ENCODE peak calls at places on chromosomes 13 and 19, in five cellular contexts. T, R, N, E and D are unnamed samples.

GRCh38 chr13:45702088-45702487 is at the start of gene CBY2:
- DNase-seq in E (no peak), T (no peak), N (no peak), R (no peak), D (no peak)

GRCh38 chr13:71156550-71156949 is 710.5 kb downstream of the DACH1 start:
- DNase-seq in E (no peak), T (no peak), N (no peak), R (no peak), D (no peak)

GRCh38 chr13:105972306-105972721 is 563.1 kb downstream of the EFNB2 start:
- DNase-seq in T (no peak), E (no peak), R (no peak), N (no peak), D (no peak)

GRCh38 chr13:97004096-97004876 is 10.0 kb upstream of the OXGR1 start:
- DNase-seq in E (no peak), T (no peak), N (no peak), R (peak), D (no peak)

GRCh38 chr19:9797871-9798270 is 21.0 kb downstream of the FBXL12 start:
- DNase-seq in R (no peak), N (no peak), E (no peak), T (no peak), D (no peak)

GRCh38 chr13:45773236-45773635 is 71.1 kb downstream of the CBY2 start:
- DNase-seq in N (no peak), T (no peak), E (no peak), R (peak), D (no peak)

GRCh38 chr19:31355330-31356289 is 6.4 kb upstream of the TSHZ3 start:
- DNase-seq in R (no peak), T (no peak), N (no peak), E (no peak), D (no peak)

GRCh38 chr19:54203151-54203611 is 2.5 kb downstream of the RPS9 start:
- DNase-seq in T (no peak), R (no peak), E (peak), N (no peak), D (no peak)

GRCh38 chr13:34151885-34152284 is 333.9 kb downstream of the RFC3 start:
- DNase-seq in R (no peak), E (no peak), T (no peak), N (no peak), D (no peak)

DNA sequence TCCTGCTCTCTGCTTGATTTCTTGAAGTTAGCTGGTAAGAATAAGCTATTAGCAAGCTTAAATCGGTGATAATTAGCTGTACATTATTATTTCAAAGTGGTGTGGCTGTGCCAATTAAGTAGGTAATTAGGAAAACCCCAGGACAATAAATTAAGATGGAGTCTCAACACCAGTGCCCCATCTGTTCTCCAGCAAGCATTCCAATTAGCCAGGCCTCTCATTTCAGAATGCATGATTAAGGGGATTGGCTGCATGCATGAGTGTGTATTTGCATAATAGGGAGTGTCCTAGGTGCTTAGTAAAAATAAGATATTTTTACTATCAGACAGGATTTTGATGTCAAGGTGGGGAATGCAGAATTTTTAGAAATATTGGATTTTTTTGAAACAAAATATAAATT is 342.4 kb downstream of the GPC5 start:
- DNase-seq in R (no peak), T (no peak), E (no peak), N (no peak), D (no peak)
- TF ChIP-seq CTCF in R (no peak), T (no peak), E (no peak), N (no peak), D (no peak)

DNA sequence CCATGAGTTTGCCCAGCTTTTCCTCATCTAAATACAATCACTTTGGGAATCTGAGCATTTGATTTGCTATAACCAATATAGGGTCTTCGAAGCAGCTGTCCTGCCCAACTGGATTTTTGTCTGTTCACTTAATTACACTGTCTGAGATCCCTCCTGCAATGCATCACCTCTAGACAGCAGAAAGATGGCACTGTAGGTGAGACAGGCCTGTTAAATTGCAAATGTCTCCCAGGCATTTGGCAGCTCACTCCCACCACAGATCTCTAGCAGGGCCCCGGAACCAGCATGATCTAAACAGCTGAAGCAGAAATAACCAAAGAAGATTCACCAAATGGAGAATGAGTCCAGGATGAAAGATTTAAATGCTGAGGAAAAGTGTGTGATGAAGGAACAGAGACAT is 41.9 kb upstream of the SERPINE3 start:
- DNase-seq in E (no peak), N (no peak), T (no peak), R (no peak), D (no peak)
- TF ChIP-seq CTCF in E (no peak), N (no peak), T (no peak), R (peak), D (no peak)

GRCh38 chr13:20952838-20953237 is 50.3 kb upstream of the XPO4 start:
- DNase-seq in N (no peak), E (no peak), R (no peak), T (no peak), D (no peak)

GRCh38 chr13:20955496-20955895 is 53.0 kb upstream of the XPO4 start:
- DNase-seq in N (no peak), R (no peak), E (no peak), T (no peak), D (no peak)

DNA sequence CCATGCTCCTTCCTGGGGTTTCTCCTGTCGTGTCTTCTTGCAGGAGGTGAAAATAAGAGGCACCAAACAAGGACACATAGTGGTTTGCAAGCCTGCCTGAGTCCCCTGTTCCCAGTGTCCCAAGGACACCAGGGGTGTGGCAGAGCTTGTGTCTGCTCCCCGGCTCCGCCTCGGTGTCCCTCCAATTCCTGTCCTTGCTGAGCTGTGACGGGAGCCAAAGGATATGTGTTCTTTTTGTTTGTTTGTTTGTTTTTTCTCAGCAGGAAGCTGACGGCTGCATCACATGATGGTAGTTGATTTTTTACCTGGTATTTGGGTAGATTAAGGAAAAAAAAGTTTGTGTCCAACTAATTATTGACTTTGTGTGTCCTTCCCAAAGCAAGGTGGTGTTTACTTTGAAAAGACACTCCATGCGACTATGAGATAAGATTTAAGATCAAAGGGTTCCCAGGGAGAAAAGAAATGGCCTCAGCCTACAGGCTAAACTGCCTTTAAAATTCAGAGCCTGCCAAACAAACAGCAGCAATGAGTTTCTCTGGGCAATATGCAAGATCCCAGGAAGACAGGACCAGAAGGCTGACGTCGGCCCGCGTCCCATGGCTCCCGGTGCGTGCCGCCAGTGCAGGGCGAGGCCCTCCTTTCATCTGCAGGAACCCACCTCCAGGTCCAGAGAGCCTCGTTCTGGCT is 50.8 kb upstream of the XPO4 start:
- DNase-seq in R (no peak), N (no peak), T (no peak), E (no peak), D (no peak)
- TF ChIP-seq CTCF in R (no peak), N (no peak), T (no peak), E (no peak), D (no peak)

GRCh38 chr13:27283906-27284523 is 13.4 kb downstream of the RASL11A start:
- DNase-seq in E (peak), R (peak), N (no peak), T (no peak), D (no peak)
- TF ChIP-seq CTCF in E (peak), R (peak), N (no peak), T (peak), D (peak)

GRCh38 chr19:35045667-35046300 is 4.3 kb downstream of the HPN start:
- DNase-seq in N (no peak), R (peak), T (no peak), E (no peak), D (no peak)
- TF ChIP-seq CTCF in N (no peak), R (peak), T (peak), E (peak), D (peak)

GRCh38 chr19:7004313-7004931 is 16.8 kb downstream of the MBD3L2B start:
- DNase-seq in E (no peak), T (no peak), N (no peak), R (no peak), D (no peak)
- TF ChIP-seq CTCF in E (peak), T (peak), N (peak), R (no peak), D (no peak)

DNA sequence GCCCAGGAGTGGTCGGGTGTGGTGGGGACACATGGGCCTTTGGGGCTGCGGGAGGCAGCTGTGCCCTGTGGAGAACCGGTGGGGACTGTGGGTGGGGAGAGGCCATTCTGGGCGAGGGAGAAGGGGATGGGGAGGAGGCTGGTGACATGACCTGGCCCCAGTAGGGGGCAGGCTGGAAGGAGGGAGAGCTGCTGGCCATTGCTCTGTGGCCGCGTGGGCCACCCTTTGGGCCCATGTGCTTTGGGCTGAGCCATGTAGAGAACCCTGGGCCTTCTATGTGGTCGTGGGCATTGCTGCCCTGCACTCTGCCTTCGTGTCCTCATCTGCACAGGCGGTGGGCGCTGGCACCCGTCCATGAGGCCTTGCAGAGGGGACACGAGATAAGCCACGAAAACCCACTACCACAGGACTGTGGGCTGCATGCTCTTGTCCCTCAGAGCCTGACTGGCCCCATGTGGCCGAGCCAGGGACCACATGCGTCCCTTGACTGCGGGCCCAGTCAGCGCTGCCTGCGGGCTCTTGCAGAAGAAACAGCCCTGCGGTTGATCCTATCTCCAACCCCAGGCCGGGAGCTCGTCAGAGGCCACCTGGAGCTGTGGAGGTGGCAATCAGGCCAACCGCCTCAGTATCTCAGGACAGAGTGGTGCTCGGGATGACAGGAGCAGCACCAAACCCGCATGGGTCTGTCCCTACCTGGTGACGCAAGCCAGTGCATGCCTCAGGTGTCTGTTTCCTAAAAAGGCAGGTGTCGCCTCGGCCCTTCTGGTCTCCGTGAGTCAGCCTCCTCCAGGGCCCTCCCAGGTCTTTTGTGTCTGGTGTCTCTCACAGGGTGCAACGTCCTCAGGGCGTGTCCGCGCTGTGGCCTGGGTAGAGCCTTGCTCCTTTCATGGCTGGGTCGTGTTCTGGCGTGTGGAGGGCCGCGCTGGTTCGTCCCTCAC is 14.3 kb downstream of the FZR1 start:
- DNase-seq in R (no peak), T (no peak), N (no peak), E (peak), D (no peak)
- TF ChIP-seq CTCF in R (no peak), T (no peak), N (no peak), E (no peak), D (no peak)

DNA sequence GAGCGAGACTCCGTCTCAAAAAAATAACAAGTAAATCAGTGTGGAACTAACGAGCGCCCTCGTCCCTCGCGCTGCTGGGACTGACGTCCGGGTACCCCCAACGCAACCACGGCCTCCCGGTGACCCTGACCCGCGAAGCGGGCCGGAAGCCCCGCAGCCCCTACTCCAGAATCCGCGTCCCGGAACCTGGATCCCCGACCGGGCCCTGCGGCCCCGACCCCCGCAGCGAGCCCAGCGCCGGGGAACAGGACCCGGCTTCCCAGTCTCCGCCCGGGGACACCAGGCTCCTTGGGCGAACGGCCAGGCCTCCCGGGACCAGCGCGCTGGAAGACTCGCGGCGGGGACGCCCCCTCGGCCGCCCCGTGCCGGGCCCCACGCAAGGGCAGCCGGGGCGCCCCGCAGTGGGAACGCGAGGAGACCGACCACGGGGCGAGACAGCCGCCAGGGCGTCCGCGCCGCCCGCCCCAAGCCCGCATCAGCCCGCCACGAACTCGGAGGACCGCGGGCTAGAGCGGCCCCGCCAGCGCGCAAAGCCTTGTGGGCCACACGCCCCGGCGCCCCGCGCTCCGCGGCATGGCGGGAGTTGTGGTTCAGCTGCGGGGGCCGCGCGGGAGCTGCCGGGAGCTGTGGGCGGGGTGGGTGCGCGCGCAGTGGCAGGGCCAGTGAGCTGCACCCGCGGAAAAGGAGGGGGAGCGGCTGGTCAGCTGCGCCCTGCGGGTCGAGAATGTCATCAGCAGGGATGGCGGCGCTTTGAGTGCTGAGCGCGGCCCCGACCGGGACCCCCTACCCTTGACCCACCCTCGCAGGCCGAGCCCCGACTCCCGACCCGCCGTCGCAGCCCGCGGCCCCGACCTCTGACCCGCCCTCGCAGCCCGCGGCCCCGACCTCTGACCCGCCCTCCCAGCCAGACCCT is 7.5 kb upstream of the MADCAM1 start:
- DNase-seq in R (peak), N (peak), E (peak), T (peak), D (peak)
- TF ChIP-seq CTCF in R (no peak), N (no peak), E (peak), T (peak), D (no peak)